ENCODE peak calls at places on chromosomes 2 and 18, in six cellular contexts. One of them, this sample, is unnamed.

GRCh38 chr2:185990861-185991525 is 252.4 kb downstream of the FSIP2 start:
- DNase-seq in A549: no peak
- DNase-seq in K562: no peak
- DNase-seq in HepG2: peak; percentile 59
- DNase-seq in endothelial cell of umbilical vein: no peak
- DNase-seq in GM12878: no peak
- DNase-seq in this sample: peak; percentile 7

GRCh38 chr18:21593540-21594257 is 6.8 kb downstream of the ESCO1 start:
- DNase-seq in A549: no peak
- DNase-seq in K562: no peak
- DNase-seq in HepG2: peak; percentile 3
- DNase-seq in endothelial cell of umbilical vein: no peak
- DNase-seq in GM12878: no peak
- DNase-seq in this sample: peak; percentile 24

GRCh38 chr2:30771200-30771599 is 36.0 kb downstream of the CAPN13 start:
- DNase-seq in A549: no peak
- DNase-seq in K562: no peak
- DNase-seq in HepG2: no peak
- DNase-seq in endothelial cell of umbilical vein: no peak
- DNase-seq in GM12878: no peak
- DNase-seq in this sample: no peak

GRCh38 chr2:121471571-121472464 is 58.9 kb upstream of the RNU4ATAC start:
- DNase-seq in A549: no peak
- DNase-seq in K562: no peak
- DNase-seq in HepG2: no peak
- DNase-seq in endothelial cell of umbilical vein: peak; percentile 13
- DNase-seq in GM12878: no peak
- DNase-seq in this sample: no peak

GRCh38 chr18:42092848-42093247 is 137.8 kb downstream of the PIK3C3 start:
- DNase-seq in A549: no peak
- DNase-seq in K562: no peak
- DNase-seq in HepG2: no peak
- DNase-seq in endothelial cell of umbilical vein: no peak
- DNase-seq in GM12878: no peak
- DNase-seq in this sample: no peak

GRCh38 chr2:85395912-85396475 is 14.2 kb downstream of the CAPG start:
- DNase-seq in A549: no peak
- DNase-seq in K562: no peak
- DNase-seq in HepG2: no peak
- DNase-seq in endothelial cell of umbilical vein: no peak
- DNase-seq in GM12878: no peak
- DNase-seq in this sample: no peak

GRCh38 chr2:140257692-140258300 is 1477.6 kb upstream of the NXPH2 start:
- DNase-seq in A549: no peak
- DNase-seq in K562: no peak
- DNase-seq in HepG2: no peak
- DNase-seq in endothelial cell of umbilical vein: no peak
- DNase-seq in GM12878: no peak
- DNase-seq in this sample: peak; percentile 45

GRCh38 chr18:54909538-54909937 is 49.7 kb downstream of the CCDC68 start:
- DNase-seq in A549: no peak
- DNase-seq in K562: no peak
- DNase-seq in HepG2: no peak
- DNase-seq in endothelial cell of umbilical vein: no peak
- DNase-seq in GM12878: no peak
- DNase-seq in this sample: no peak

GRCh38 chr18:54023471-54023870 is 201.0 kb downstream of the MBD2 start:
- DNase-seq in A549: no peak
- DNase-seq in K562: no peak
- DNase-seq in HepG2: no peak
- DNase-seq in endothelial cell of umbilical vein: peak; percentile 9
- DNase-seq in GM12878: peak; percentile 4
- DNase-seq in this sample: no peak

GRCh38 chr2:135182601-135183000 is 130.5 kb downstream of the RAB3GAP1 start:
- DNase-seq in A549: no peak
- DNase-seq in K562: no peak
- DNase-seq in HepG2: no peak
- DNase-seq in endothelial cell of umbilical vein: no peak
- DNase-seq in GM12878: no peak
- DNase-seq in this sample: no peak

GRCh38 chr2:232955856-232956255 is 57.2 kb downstream of the NGEF start:
- DNase-seq in A549: no peak
- DNase-seq in K562: no peak
- DNase-seq in HepG2: no peak
- DNase-seq in endothelial cell of umbilical vein: no peak
- DNase-seq in GM12878: peak; percentile 13
- DNase-seq in this sample: no peak

GRCh38 chr2:147636238-147636887 is 208.5 kb upstream of the ACVR2A start:
- DNase-seq in A549: no peak
- DNase-seq in K562: no peak
- DNase-seq in HepG2: no peak
- DNase-seq in endothelial cell of umbilical vein: no peak
- DNase-seq in GM12878: no peak
- DNase-seq in this sample: peak; percentile 38

GRCh38 chr18:48700222-48700845 is 161.5 kb downstream of the CTIF start:
- DNase-seq in A549: no peak
- DNase-seq in K562: no peak
- DNase-seq in HepG2: no peak
- DNase-seq in endothelial cell of umbilical vein: no peak
- DNase-seq in GM12878: no peak
- DNase-seq in this sample: no peak

GRCh38 chr2:98487806-98488189 is 43.1 kb downstream of the INPP4A start:
- DNase-seq in A549: peak; percentile 59
- DNase-seq in K562: peak; percentile 46
- DNase-seq in HepG2: peak; percentile 66
- DNase-seq in endothelial cell of umbilical vein: peak; percentile 35
- DNase-seq in GM12878: peak; percentile 92
- DNase-seq in this sample: peak; percentile 73
- TF ChIP-seq MYC in A549: no peak
- TF ChIP-seq MYC in K562: no peak
- TF ChIP-seq MYC in HepG2: no peak
- TF ChIP-seq MYC in endothelial cell of umbilical vein: no peak
- TF ChIP-seq MYC in GM12878: no peak
- TF ChIP-seq MYC in this sample: no peak

GRCh38 chr2:20667151-20667530 is 197 bp downstream of the GDF7 start:
- DNase-seq in A549: no peak
- DNase-seq in K562: no peak
- DNase-seq in HepG2: no peak
- DNase-seq in endothelial cell of umbilical vein: no peak
- DNase-seq in GM12878: no peak
- DNase-seq in this sample: no peak
- TF ChIP-seq MYC in A549: no peak
- TF ChIP-seq MYC in K562: no peak
- TF ChIP-seq MYC in HepG2: no peak
- TF ChIP-seq MYC in endothelial cell of umbilical vein: no peak
- TF ChIP-seq MYC in GM12878: no peak
- TF ChIP-seq MYC in this sample: no peak

GRCh38 chr18:46886893-46887292 is 30.4 kb downstream of the PIAS2 start:
- DNase-seq in A549: no peak
- DNase-seq in K562: no peak
- DNase-seq in HepG2: no peak
- DNase-seq in endothelial cell of umbilical vein: no peak
- DNase-seq in GM12878: no peak
- DNase-seq in this sample: no peak
- TF ChIP-seq MYC in A549: no peak
- TF ChIP-seq MYC in K562: no peak
- TF ChIP-seq MYC in HepG2: no peak
- TF ChIP-seq MYC in endothelial cell of umbilical vein: no peak
- TF ChIP-seq MYC in GM12878: no peak
- TF ChIP-seq MYC in this sample: no peak

GRCh38 chr2:29053223-29053622 is 21.1 kb downstream of the PCARE start:
- DNase-seq in A549: no peak
- DNase-seq in K562: no peak
- DNase-seq in HepG2: no peak
- DNase-seq in endothelial cell of umbilical vein: no peak
- DNase-seq in GM12878: no peak
- DNase-seq in this sample: no peak

GRCh38 chr2:29053680-29054400 is 20.5 kb downstream of the PCARE start:
- DNase-seq in A549: no peak
- DNase-seq in K562: no peak
- DNase-seq in HepG2: no peak
- DNase-seq in endothelial cell of umbilical vein: no peak
- DNase-seq in GM12878: no peak
- DNase-seq in this sample: no peak

GRCh38 chr2:29051730-29052129 is 22.6 kb downstream of the PCARE start:
- DNase-seq in A549: no peak
- DNase-seq in K562: no peak
- DNase-seq in HepG2: no peak
- DNase-seq in endothelial cell of umbilical vein: no peak
- DNase-seq in GM12878: no peak
- DNase-seq in this sample: no peak

GRCh38 chr2:29052811-29053210 is 21.5 kb downstream of the PCARE start:
- DNase-seq in A549: no peak
- DNase-seq in K562: no peak
- DNase-seq in HepG2: no peak
- DNase-seq in endothelial cell of umbilical vein: no peak
- DNase-seq in GM12878: no peak
- DNase-seq in this sample: no peak

DNA sequence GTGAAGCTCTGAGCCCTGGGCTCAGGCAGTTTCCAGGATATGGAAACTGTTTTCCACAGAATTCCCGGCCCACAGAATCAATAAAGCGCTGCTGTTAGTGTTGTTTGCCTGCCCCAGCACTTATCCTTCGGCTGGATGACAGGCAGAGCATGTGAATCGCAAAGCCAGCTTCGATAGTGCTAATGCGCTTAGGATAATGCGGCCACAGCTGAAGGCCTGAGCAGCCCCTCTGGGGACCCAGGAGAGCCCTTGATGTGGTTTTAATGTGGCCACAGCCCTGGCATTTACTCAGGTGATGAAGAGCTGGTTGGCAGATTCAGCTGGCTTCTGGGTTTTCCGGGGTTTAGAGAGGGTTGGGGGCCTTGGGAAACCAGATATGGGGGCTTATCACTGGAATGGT is 23.7 kb downstream of the PCARE start:
- DNase-seq in A549: no peak
- DNase-seq in K562: no peak
- DNase-seq in HepG2: no peak
- DNase-seq in endothelial cell of umbilical vein: no peak
- DNase-seq in GM12878: no peak
- DNase-seq in this sample: no peak
- TF ChIP-seq MYC in A549: no peak
- TF ChIP-seq MYC in K562: no peak
- TF ChIP-seq MYC in HepG2: no peak
- TF ChIP-seq MYC in endothelial cell of umbilical vein: no peak
- TF ChIP-seq MYC in GM12878: no peak
- TF ChIP-seq MYC in this sample: no peak

GRCh38 chr2:53938904-53939303 is 31.9 kb downstream of the PSME4 start:
- DNase-seq in A549: no peak
- DNase-seq in K562: no peak
- DNase-seq in HepG2: no peak
- DNase-seq in endothelial cell of umbilical vein: no peak
- DNase-seq in GM12878: no peak
- DNase-seq in this sample: no peak
- TF ChIP-seq MYC in A549: no peak
- TF ChIP-seq MYC in K562: no peak
- TF ChIP-seq MYC in HepG2: no peak
- TF ChIP-seq MYC in endothelial cell of umbilical vein: no peak
- TF ChIP-seq MYC in GM12878: no peak
- TF ChIP-seq MYC in this sample: no peak

DNA sequence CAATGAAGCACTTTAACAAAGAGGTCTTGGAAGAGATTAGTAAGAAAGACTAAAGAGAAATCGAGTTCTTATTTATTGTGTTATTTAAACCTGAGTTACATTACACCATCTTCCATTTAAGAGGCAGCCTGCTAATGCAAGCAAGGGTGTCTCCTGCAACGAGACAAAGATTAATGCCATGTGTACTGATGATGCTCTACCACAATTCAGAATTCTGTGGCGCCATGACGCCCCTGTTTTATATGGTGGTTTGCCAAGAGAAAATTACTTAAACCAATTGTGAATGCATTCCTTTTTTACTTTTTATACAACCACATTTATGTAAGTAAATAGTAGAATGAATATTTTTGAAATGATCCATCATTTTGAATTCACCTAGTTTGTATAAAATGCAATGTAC is 356.1 kb upstream of the ZEB2 start:
- DNase-seq in A549: no peak
- DNase-seq in K562: no peak
- DNase-seq in HepG2: no peak
- DNase-seq in endothelial cell of umbilical vein: no peak
- DNase-seq in GM12878: no peak
- DNase-seq in this sample: no peak
- TF ChIP-seq MYC in A549: no peak
- TF ChIP-seq MYC in K562: no peak
- TF ChIP-seq MYC in HepG2: no peak
- TF ChIP-seq MYC in endothelial cell of umbilical vein: no peak
- TF ChIP-seq MYC in GM12878: no peak
- TF ChIP-seq MYC in this sample: no peak

GRCh38 chr18:45321520-45321919 is 293.8 kb upstream of the SLC14A2 start:
- DNase-seq in A549: no peak
- DNase-seq in K562: no peak
- DNase-seq in HepG2: no peak
- DNase-seq in endothelial cell of umbilical vein: no peak
- DNase-seq in GM12878: no peak
- DNase-seq in this sample: no peak
- TF ChIP-seq MYC in A549: no peak
- TF ChIP-seq MYC in K562: no peak
- TF ChIP-seq MYC in HepG2: no peak
- TF ChIP-seq MYC in endothelial cell of umbilical vein: no peak
- TF ChIP-seq MYC in GM12878: no peak
- TF ChIP-seq MYC in this sample: no peak

GRCh38 chr18:79479114-79479760 is 83.5 kb downstream of the NFATC1 start:
- DNase-seq in A549: no peak
- DNase-seq in K562: no peak
- DNase-seq in HepG2: no peak
- DNase-seq in endothelial cell of umbilical vein: no peak
- DNase-seq in GM12878: no peak
- DNase-seq in this sample: no peak

GRCh38 chr18:79480171-79480981 is 84.6 kb downstream of the NFATC1 start:
- DNase-seq in A549: no peak
- DNase-seq in K562: no peak
- DNase-seq in HepG2: no peak
- DNase-seq in endothelial cell of umbilical vein: no peak
- DNase-seq in GM12878: no peak
- DNase-seq in this sample: no peak

GRCh38 chr18:79481041-79481790 is 85.5 kb downstream of the NFATC1 start:
- DNase-seq in A549: no peak
- DNase-seq in K562: no peak
- DNase-seq in HepG2: no peak
- DNase-seq in endothelial cell of umbilical vein: no peak
- DNase-seq in GM12878: no peak
- DNase-seq in this sample: no peak

GRCh38 chr18:79478484-79479113 is 82.9 kb downstream of the NFATC1 start:
- DNase-seq in A549: no peak
- DNase-seq in K562: no peak
- DNase-seq in HepG2: no peak
- DNase-seq in endothelial cell of umbilical vein: no peak
- DNase-seq in GM12878: no peak
- DNase-seq in this sample: no peak

DNA sequence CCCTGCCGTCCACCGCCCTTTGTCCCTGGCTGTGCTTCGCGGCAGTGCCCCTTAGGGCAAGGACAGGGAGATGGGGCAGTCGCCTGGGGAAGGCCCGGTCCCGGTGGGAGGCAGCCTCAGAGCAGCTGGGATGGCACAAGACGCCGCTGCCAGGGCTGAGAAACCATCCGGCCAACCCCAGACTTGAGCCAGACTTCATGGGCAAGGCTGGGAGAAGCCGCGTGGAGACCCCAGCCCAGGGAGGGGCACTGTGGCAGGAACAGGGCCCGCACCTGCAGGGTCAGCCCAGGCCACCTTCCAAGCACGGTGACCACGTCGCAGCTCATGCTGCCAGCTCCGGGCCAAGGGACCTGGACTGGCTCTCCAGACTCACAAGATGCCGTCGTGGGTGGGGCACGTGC is 84.0 kb downstream of the NFATC1 start:
- DNase-seq in A549: no peak
- DNase-seq in K562: no peak
- DNase-seq in HepG2: no peak
- DNase-seq in endothelial cell of umbilical vein: no peak
- DNase-seq in GM12878: no peak
- DNase-seq in this sample: no peak
- TF ChIP-seq MYC in A549: no peak
- TF ChIP-seq MYC in K562: no peak
- TF ChIP-seq MYC in HepG2: no peak
- TF ChIP-seq MYC in endothelial cell of umbilical vein: no peak
- TF ChIP-seq MYC in GM12878: no peak
- TF ChIP-seq MYC in this sample: no peak

This sample was measured in NB4.